ENCODE peak calls at places on chromosomes 11 and 22, in four cellular contexts. One of them, this sample, is unnamed.

GRCh38 chr11:62569611-62570010 is 4.1 kb downstream of the EEF1G start:
- DNase-seq in H9: no peak
- DNase-seq in IMR-90: no peak
- DNase-seq in H1: no peak
- DNase-seq in this sample: no peak

GRCh38 chr11:75468534-75469340 is 35.7 kb upstream of the KLHL35 start:
- DNase-seq in H9: no peak
- DNase-seq in IMR-90: peak
- DNase-seq in H1: no peak
- DNase-seq in this sample: peak

GRCh38 chr11:94525933-94526332 is 13.7 kb downstream of the C11orf97 start:
- DNase-seq in H9: no peak
- DNase-seq in IMR-90: peak
- DNase-seq in H1: no peak
- DNase-seq in this sample: no peak

GRCh38 chr11:59212222-59212621 is 505 bp downstream of the MPEG1 start:
- DNase-seq in H9: no peak
- DNase-seq in IMR-90: no peak
- DNase-seq in H1: no peak
- DNase-seq in this sample: no peak

GRCh38 chr11:16611395-16612233 is 126.8 kb upstream of the C11orf58 start:
- DNase-seq in H9: peak
- DNase-seq in IMR-90: no peak
- DNase-seq in H1: no peak
- DNase-seq in this sample: peak

GRCh38 chr11:608751-609354 is 6.9 kb downstream of the IRF7 start:
- DNase-seq in H9: no peak
- DNase-seq in IMR-90: no peak
- DNase-seq in H1: no peak
- DNase-seq in this sample: no peak

GRCh38 chr11:44094260-44094868 is 1.1 kb upstream of the EXT2 start:
- DNase-seq in H9: peak
- DNase-seq in IMR-90: peak
- DNase-seq in H1: peak
- DNase-seq in this sample: peak

GRCh38 chr11:73576226-73576625 is 21.7 kb downstream of the FAM168A start:
- DNase-seq in H9: no peak
- DNase-seq in IMR-90: no peak
- DNase-seq in H1: no peak
- DNase-seq in this sample: no peak

GRCh38 chr11:68354181-68354872 is 41.9 kb downstream of the LRP5 start:
- DNase-seq in H9: no peak
- DNase-seq in IMR-90: peak
- DNase-seq in H1: no peak
- DNase-seq in this sample: peak

GRCh38 chr22:31867386-31868153 is 76.8 kb upstream of the YWHAH start:
- DNase-seq in H9: no peak
- DNase-seq in IMR-90: no peak
- DNase-seq in H1: peak
- DNase-seq in this sample: no peak

GRCh38 chr11:79090191-79090590 is 350.6 kb downstream of the TENM4 start:
- DNase-seq in H9: no peak
- DNase-seq in IMR-90: no peak
- DNase-seq in H1: no peak
- DNase-seq in this sample: no peak

GRCh38 chr22:17744430-17744829 is 29.8 kb downstream of the BID start:
- DNase-seq in H9: no peak
- DNase-seq in IMR-90: no peak
- DNase-seq in H1: no peak
- DNase-seq in this sample: no peak

GRCh38 chr11:72524711-72525110 is 90.4 kb upstream of the CLPB start:
- DNase-seq in H9: no peak
- DNase-seq in IMR-90: peak
- DNase-seq in H1: no peak
- DNase-seq in this sample: no peak

GRCh38 chr22:41664951-41665350 is 23.7 kb downstream of the SNU13 start:
- DNase-seq in H9: no peak
- DNase-seq in IMR-90: no peak
- DNase-seq in H1: no peak
- DNase-seq in this sample: no peak

GRCh38 chr11:61007383-61007970 is 36.0 kb downstream of the CD6 start:
- DNase-seq in H9: peak
- DNase-seq in IMR-90: no peak
- DNase-seq in H1: no peak
- DNase-seq in this sample: peak

GRCh38 chr11:69105431-69106123 is 50.2 kb upstream of the SMIM38 start:
- DNase-seq in H9: no peak
- DNase-seq in IMR-90: no peak
- DNase-seq in H1: no peak
- DNase-seq in this sample: no peak

GRCh38 chr22:29152045-29152380 is 53.7 kb upstream of the EMID1 start:
- DNase-seq in H9: peak
- DNase-seq in IMR-90: no peak
- DNase-seq in H1: no peak
- DNase-seq in this sample: peak

GRCh38 chr22:38927033-38927789 is 30.2 kb upstream of the APOBEC3A start:
- DNase-seq in H9: peak
- DNase-seq in IMR-90: peak
- DNase-seq in H1: peak
- DNase-seq in this sample: peak

GRCh38 chr22:48751539-48752437 is 1075.9 kb downstream of the BRD1 start:
- DNase-seq in H9: no peak
- DNase-seq in IMR-90: no peak
- DNase-seq in H1: no peak
- DNase-seq in this sample: no peak

GRCh38 chr11:118339281-118340045 is 3.0 kb downstream of the CD3D start:
- DNase-seq in H9: no peak
- DNase-seq in IMR-90: no peak
- DNase-seq in H1: no peak
- DNase-seq in this sample: no peak

GRCh38 chr22:49667236-49667635 is 160.4 kb downstream of the BRD1 start:
- DNase-seq in H9: peak
- DNase-seq in IMR-90: no peak
- DNase-seq in H1: peak
- DNase-seq in this sample: no peak

GRCh38 chr11:92423635-92424034 is 199.0 kb downstream of the FAT3 start:
- DNase-seq in H9: no peak
- DNase-seq in IMR-90: no peak
- DNase-seq in H1: no peak
- DNase-seq in this sample: no peak

GRCh38 chr22:23222033-23222840 is 41.9 kb downstream of the BCR start:
- DNase-seq in H9: no peak
- DNase-seq in IMR-90: no peak
- DNase-seq in H1: no peak
- DNase-seq in this sample: no peak

GRCh38 chr11:78727816-78728215 is 153.2 kb upstream of the NARS2 start:
- DNase-seq in H9: no peak
- DNase-seq in IMR-90: no peak
- DNase-seq in H1: no peak
- DNase-seq in this sample: no peak

GRCh38 chr11:128052912-128053641 is 534.3 kb downstream of the ETS1 start:
- DNase-seq in H9: no peak
- DNase-seq in IMR-90: peak
- DNase-seq in H1: no peak
- DNase-seq in this sample: no peak

GRCh38 chr11:65434667-65435179 is 12.1 kb downstream of the NEAT1 start:
- DNase-seq in H9: no peak
- DNase-seq in IMR-90: peak
- DNase-seq in H1: no peak
- DNase-seq in this sample: no peak

GRCh38 chr11:2932850-2933251 is 3.6 kb upstream of the PHLDA2 start:
- DNase-seq in H9: no peak
- DNase-seq in IMR-90: peak
- DNase-seq in H1: no peak
- DNase-seq in this sample: no peak

GRCh38 chr11:104962852-104963251 is 5.5 kb downstream of the CASP4 start:
- DNase-seq in H9: no peak
- DNase-seq in IMR-90: no peak
- DNase-seq in H1: no peak
- DNase-seq in this sample: no peak

GRCh38 chr11:108933630-108934029 is 268.8 kb downstream of the DDX10 start:
- DNase-seq in H9: no peak
- DNase-seq in IMR-90: peak
- DNase-seq in H1: no peak
- DNase-seq in this sample: no peak

GRCh38 chr22:21012446-21013407 is 2.2 kb upstream of the P2RX6 start:
- DNase-seq in H9: no peak
- DNase-seq in IMR-90: no peak
- DNase-seq in H1: no peak
- DNase-seq in this sample: no peak

GRCh38 chr11:119518746-119519382 is 95.9 kb upstream of the THY1 start:
- DNase-seq in H9: peak
- DNase-seq in IMR-90: peak
- DNase-seq in H1: peak
- DNase-seq in this sample: peak

GRCh38 chr11:40882301-40882700 is 577.2 kb downstream of the LRRC4C start:
- DNase-seq in H9: no peak
- DNase-seq in IMR-90: no peak
- DNase-seq in H1: no peak
- DNase-seq in this sample: no peak

GRCh38 chr22:26972281-26972680 is 314.9 kb downstream of the MIAT start:
- DNase-seq in H9: no peak
- DNase-seq in IMR-90: no peak
- DNase-seq in H1: no peak
- DNase-seq in this sample: no peak

GRCh38 chr22:49305215-49305965 is 522.3 kb downstream of the BRD1 start:
- DNase-seq in H9: peak
- DNase-seq in IMR-90: no peak
- DNase-seq in H1: peak
- DNase-seq in this sample: peak

GRCh38 chr11:12686246-12687060 is 12.2 kb downstream of the TEAD1 start:
- DNase-seq in H9: no peak
- DNase-seq in IMR-90: no peak
- DNase-seq in H1: no peak
- DNase-seq in this sample: no peak
- H2BK5ac ChIP-seq in H9: no peak
- H2BK5ac ChIP-seq in IMR-90: peak
- H2BK5ac ChIP-seq in H1: no peak
- H2BK5ac ChIP-seq in this sample: no peak

GRCh38 chr11:45666648-45667642 is 1.5 kb upstream of the CHST1 start:
- DNase-seq in H9: no peak
- DNase-seq in IMR-90: no peak
- DNase-seq in H1: no peak
- DNase-seq in this sample: no peak
- H3K56ac ChIP-seq in H9: no peak
- H3K56ac ChIP-seq in IMR-90: no peak
- H3K56ac ChIP-seq in H1: no peak
- H3K56ac ChIP-seq in this sample: no peak

GRCh38 chr11:10806206-10806605 is 2.5 kb downstream of the EIF4G2 start:
- DNase-seq in H9: no peak
- DNase-seq in IMR-90: no peak
- DNase-seq in H1: no peak
- DNase-seq in this sample: no peak
- H3K9ac ChIP-seq in H9: no peak
- H3K9ac ChIP-seq in IMR-90: no peak
- H3K9ac ChIP-seq in H1: no peak
- H3K9ac ChIP-seq in this sample: peak

GRCh38 chr11:35548925-35549561 is 23.6 kb upstream of the PAMR1 start:
- DNase-seq in H9: no peak
- DNase-seq in IMR-90: peak
- DNase-seq in H1: no peak
- DNase-seq in this sample: peak
- H2BK5ac ChIP-seq in H9: no peak
- H2BK5ac ChIP-seq in IMR-90: peak
- H2BK5ac ChIP-seq in H1: no peak
- H2BK5ac ChIP-seq in this sample: no peak

GRCh38 chr11:33766085-33766484 is 8.2 kb downstream of the FBXO3 start:
- DNase-seq in H9: no peak
- DNase-seq in IMR-90: no peak
- DNase-seq in H1: no peak
- DNase-seq in this sample: no peak

DNA sequence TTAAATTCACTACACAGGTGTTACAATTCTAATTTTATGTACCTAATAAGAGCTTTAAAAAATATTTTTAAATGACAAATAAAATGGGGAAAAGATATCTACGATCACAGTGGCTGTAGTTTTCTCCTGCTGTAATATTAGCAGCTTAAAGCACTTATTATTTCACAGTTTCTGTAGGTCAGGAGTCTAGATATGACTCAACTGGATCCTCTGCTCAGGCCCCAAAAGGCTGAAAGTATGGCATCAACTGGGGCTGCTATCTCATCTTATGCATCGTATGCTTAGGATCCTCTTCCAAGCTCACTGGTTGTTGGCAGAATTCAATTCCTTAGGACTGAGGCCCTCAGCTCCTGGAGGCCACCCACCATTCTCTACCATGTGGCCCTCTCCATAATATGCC is 12.8 kb downstream of the FBXO3 start:
- DNase-seq in H9: no peak
- DNase-seq in IMR-90: no peak
- DNase-seq in H1: no peak
- DNase-seq in this sample: no peak
- H3K56ac ChIP-seq in H9: no peak
- H3K56ac ChIP-seq in IMR-90: no peak
- H3K56ac ChIP-seq in H1: no peak
- H3K56ac ChIP-seq in this sample: no peak

DNA sequence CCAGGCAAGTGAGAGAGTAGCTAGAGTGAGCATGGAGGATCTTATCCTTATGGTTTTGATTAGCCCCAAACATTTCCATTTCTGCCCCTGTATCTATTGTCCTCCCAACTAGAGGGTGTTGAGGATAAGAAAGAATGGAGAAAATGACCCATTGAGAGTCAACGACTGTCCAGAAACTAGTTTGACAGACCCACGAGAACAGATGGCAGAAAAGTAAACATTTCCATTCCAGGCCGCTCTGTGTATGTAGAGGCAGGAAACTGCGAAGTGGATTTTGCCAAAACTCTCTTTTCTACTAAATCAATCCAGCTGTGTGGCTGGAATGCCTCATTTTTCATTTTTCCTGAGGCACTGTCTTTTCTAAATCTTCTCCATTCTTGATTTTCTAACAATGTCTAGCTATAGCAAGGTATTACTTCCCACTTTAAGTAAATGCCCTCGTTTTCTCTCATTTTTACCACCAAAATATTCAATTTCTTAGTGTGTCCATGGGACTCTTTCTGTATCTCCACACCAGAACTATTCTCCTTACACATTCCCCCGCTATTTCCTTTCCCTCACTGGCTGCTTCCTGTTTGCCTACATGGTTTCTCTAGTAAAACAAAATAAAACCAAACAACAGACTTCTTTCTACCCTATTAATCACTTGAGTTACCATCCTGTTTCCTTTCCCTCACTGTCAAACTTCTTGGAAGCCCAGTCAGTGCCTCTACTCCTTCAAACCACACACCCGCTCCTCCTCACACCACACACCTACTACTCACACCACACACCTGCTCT is 5.5 kb upstream of the MMP8 start:
- DNase-seq in H9: no peak
- DNase-seq in IMR-90: peak
- DNase-seq in H1: no peak
- DNase-seq in this sample: no peak
- H3K9ac ChIP-seq in H9: no peak
- H3K9ac ChIP-seq in IMR-90: no peak
- H3K9ac ChIP-seq in H1: no peak
- H3K9ac ChIP-seq in this sample: no peak